ENCODE peak calls at places on chromosomes 1 and 21, in four cellular contexts. M, V, E and G are unnamed samples.

GRCh38 chr1:69706473-69706872 is 138.8 kb downstream of the LRRC7 start:
- DNase-seq in V (no peak), E (no peak), M (no peak), G (peak; percentile 69)

GRCh38 chr1:33424205-33424604 is 6.7 kb downstream of the PHC2 start:
- DNase-seq in E (no peak), M (no peak), V (peak; percentile 57), G (peak; percentile 56)

GRCh38 chr21:18350216-18350615 is 53.4 kb downstream of the TMPRSS15 start:
- DNase-seq in V (no peak), M (peak; percentile 2), E (no peak), G (no peak)

GRCh38 chr1:34164510-34165381 is at the start of gene CSMD2:
- DNase-seq in V (peak; percentile 23), E (peak; percentile 63), M (no peak), G (peak; percentile 85)

GRCh38 chr21:31283025-31283424 is 61.0 kb downstream of the TIAM1 start:
- DNase-seq in M (no peak), E (no peak), V (no peak), G (no peak)

GRCh38 chr1:94247146-94248094 is 10.0 kb upstream of the ARHGAP29 start:
- DNase-seq in V (peak; percentile 36), E (peak; percentile 82), M (peak; percentile 80), G (peak; percentile 90)

GRCh38 chr1:51569284-51570062 is 47.4 kb upstream of the OSBPL9 start:
- DNase-seq in E (no peak), M (peak; percentile 97), V (peak; percentile 82), G (peak; percentile 97)

GRCh38 chr1:208604295-208604694 is 360.1 kb upstream of the PLXNA2 start:
- DNase-seq in E (no peak), M (no peak), V (no peak), G (no peak)

GRCh38 chr1:241950390-241950789 is 7.2 kb upstream of the BECN2 start:
- DNase-seq in V (peak; percentile 45), E (no peak), M (no peak), G (no peak)

GRCh38 chr21:36550761-36551160 is 70.8 kb upstream of the CLDN14 start:
- DNase-seq in E (no peak), V (peak; percentile 23), M (no peak), G (peak; percentile 17)

GRCh38 chr1:244435562-244436205 is 16.0 kb downstream of the ADSS2 start:
- DNase-seq in V (peak; percentile 71), E (no peak), M (no peak), G (no peak)

GRCh38 chr1:181910905-181911304 is 150.6 kb downstream of the ZNF648 start:
- DNase-seq in M (no peak), V (no peak), E (no peak), G (peak; percentile 32)

GRCh38 chr21:42448683-42449082 is 45.0 kb downstream of the UBASH3A start:
- DNase-seq in E (no peak), M (no peak), V (no peak), G (no peak)

GRCh38 chr1:84770481-84770880 is 80.2 kb upstream of the SSX2IP start:
- DNase-seq in V (no peak), M (peak; percentile 62), E (no peak), G (no peak)

GRCh38 chr1:235791532-235792060 is 75.1 kb downstream of the LYST start:
- DNase-seq in V (no peak), E (no peak), M (no peak), G (no peak)

GRCh38 chr21:28537371-28538079 is 455.2 kb downstream of the LTN1 start:
- DNase-seq in M (no peak), E (no peak), V (peak; percentile 100), G (no peak)

GRCh38 chr1:200213392-200213791 is 185.9 kb downstream of the NR5A2 start:
- DNase-seq in V (no peak), E (no peak), M (no peak), G (no peak)

GRCh38 chr1:37038079-37038702 is 3.9 kb upstream of the GRIK3 start:
- DNase-seq in E (no peak), M (no peak), V (no peak), G (peak; percentile 72)

GRCh38 chr1:244204004-244204403 is 152.9 kb downstream of the ZBTB18 start:
- DNase-seq in M (no peak), V (no peak), E (no peak), G (no peak)

GRCh38 chr1:53553734-53554509 is 94.7 kb downstream of the DMRTB1 start:
- DNase-seq in E (no peak), V (no peak), M (no peak), G (no peak)

GRCh38 chr1:22039594-22040347 is 12.7 kb upstream of the CDC42 start:
- DNase-seq in V (peak; percentile 35), M (no peak), E (no peak), G (peak; percentile 77)

GRCh38 chr1:71464016-71464415 is 383.2 kb upstream of the ZRANB2 start:
- DNase-seq in V (peak; percentile 22), E (no peak), M (no peak), G (no peak)

GRCh38 chr1:160168609-160169369 is 17.4 kb downstream of the ATP1A4 start:
- DNase-seq in V (no peak), M (no peak), E (peak; percentile 32), G (peak; percentile 92)

GRCh38 chr1:109255097-109255651 is 5.8 kb downstream of the CELSR2 start:
- DNase-seq in M (no peak), E (peak; percentile 68), V (no peak), G (peak; percentile 41)

GRCh38 chr1:200526709-200527612 is 93.6 kb downstream of the KIF14 start:
- DNase-seq in M (no peak), V (peak; percentile 41), E (no peak), G (no peak)

GRCh38 chr1:62720946-62721554 is 32.9 kb upstream of the DOCK7 start:
- DNase-seq in E (no peak), M (no peak), V (peak; percentile 27), G (peak; percentile 42)

GRCh38 chr1:72567511-72567910 is 285.2 kb upstream of the NEGR1 start:
- DNase-seq in M (no peak), V (peak; percentile 3), E (no peak), G (no peak)

GRCh38 chr1:17649371-17650106 is 105.6 kb upstream of the ACTL8 start:
- DNase-seq in E (no peak), V (no peak), M (no peak), G (no peak)

GRCh38 chr1:26913754-26914619 is at the start of gene NR0B2:
- DNase-seq in E (no peak), V (no peak), M (no peak), G (no peak)

GRCh38 chr1:203672354-203672753 is 45.7 kb downstream of the ATP2B4 start:
- DNase-seq in M (no peak), E (no peak), V (peak; percentile 88), G (no peak)

GRCh38 chr1:79667848-79668696 is 661.5 kb upstream of the ADGRL4 start:
- DNase-seq in V (no peak), E (no peak), M (no peak), G (no peak)

GRCh38 chr1:39701092-39701460 is 9.8 kb upstream of the HPCAL4 start:
- DNase-seq in M (no peak), E (no peak), V (peak; percentile 56), G (peak; percentile 91)

DNA sequence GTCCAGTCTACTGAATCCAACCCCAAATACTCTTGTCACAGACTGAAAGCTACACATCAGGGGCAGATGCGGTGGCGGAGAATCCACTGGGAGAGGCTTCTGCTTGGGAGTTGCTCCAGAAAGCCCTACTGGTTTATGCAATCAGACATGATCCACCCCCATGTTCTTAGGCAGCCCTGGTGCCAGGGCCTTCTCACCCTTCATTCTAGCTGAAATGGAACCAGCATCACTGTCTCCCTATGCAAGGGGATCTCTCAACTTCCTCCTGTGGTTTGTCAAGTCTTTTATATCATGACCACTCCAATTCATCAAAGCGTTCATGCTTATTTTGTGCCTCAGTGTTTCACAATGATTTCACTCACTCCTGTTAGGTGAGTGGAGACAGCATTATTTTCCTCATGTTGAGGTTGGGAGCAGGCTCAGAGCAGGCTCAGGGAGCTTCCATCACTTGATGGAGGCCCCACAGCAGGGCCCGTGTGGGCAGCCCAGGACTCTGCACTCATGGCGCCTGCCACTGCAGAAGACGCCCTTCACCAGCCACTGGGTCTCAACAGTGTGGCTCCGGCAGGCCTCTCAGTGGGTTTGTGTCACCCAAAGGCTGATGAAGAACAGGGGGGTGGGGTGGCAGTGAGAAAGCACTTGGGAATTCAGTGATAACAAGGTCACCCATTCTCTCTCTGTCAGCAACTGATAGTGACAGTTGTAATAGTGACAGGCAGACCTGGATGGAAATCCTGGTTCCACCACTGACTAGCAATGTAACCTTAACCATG is 67.1 kb downstream of the CD58 start:
- DNase-seq in E (no peak), V (no peak), M (no peak), G (no peak)
- H3K9ac ChIP-seq in E (no peak overlapping the region), V (no peak overlapping the region), M (no peak overlapping the region), G (no peak overlapping the region)

DNA sequence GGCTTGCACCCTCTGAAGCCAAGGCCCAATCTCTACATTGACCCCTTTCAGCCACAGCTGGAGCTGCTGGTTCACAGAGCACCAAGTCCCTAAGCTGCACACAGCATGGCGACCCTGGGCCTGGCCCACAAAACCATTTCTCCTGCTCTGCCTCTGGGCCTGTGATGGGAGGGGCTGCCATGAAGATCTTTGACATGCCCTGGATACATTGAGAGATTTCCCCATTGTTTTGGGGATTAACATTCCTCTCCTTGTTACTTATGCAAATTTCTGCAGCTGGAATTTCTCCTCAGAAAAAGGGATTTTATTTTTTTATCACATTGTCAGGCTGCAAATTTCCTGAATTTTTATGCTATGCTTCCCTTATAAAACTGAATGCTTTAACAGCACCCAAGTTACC is 235.8 kb downstream of the COL11A1 start:
- DNase-seq in E (peak; percentile 2), V (no peak), M (no peak), G (peak; percentile 69)
- H3K4me1 ChIP-seq in E (peaks cover 1% of the 10 kb centered on the region), V (no peaks in the 10 kb centered on the region), M (no peaks in the 10 kb centered on the region), G (no peaks in the 10 kb centered on the region)

GRCh38 chr1:43974443-43975248 is at the start of gene ATP6V0B:
- DNase-seq in V (peak; percentile 89), E (peak; percentile 89), M (peak; percentile 93), G (peak; percentile 97)
- H3K4ac ChIP-seq in V (peak within 1 kb of the TSS; percentile 74), E (no peak within 1 kb of the TSS), M (peak within 1 kb of the TSS; percentile 41), G (peak within 1 kb of the TSS; percentile 40)

GRCh38 chr1:220804202-220804586 is 17.5 kb downstream of the MTARC1 start:
- DNase-seq in M (no peak), V (peak; percentile 60), E (no peak), G (no peak)

GRCh38 chr1:220800262-220800661 is 13.5 kb downstream of the MTARC1 start:
- DNase-seq in M (no peak), E (no peak), V (no peak), G (no peak)

GRCh38 chr1:220807726-220808125 is 21.0 kb downstream of the MTARC1 start:
- DNase-seq in V (no peak), E (no peak), M (no peak), G (no peak)

GRCh38 chr1:220806408-220806807 is 19.7 kb downstream of the MTARC1 start:
- DNase-seq in V (no peak), M (no peak), E (no peak), G (no peak)

DNA sequence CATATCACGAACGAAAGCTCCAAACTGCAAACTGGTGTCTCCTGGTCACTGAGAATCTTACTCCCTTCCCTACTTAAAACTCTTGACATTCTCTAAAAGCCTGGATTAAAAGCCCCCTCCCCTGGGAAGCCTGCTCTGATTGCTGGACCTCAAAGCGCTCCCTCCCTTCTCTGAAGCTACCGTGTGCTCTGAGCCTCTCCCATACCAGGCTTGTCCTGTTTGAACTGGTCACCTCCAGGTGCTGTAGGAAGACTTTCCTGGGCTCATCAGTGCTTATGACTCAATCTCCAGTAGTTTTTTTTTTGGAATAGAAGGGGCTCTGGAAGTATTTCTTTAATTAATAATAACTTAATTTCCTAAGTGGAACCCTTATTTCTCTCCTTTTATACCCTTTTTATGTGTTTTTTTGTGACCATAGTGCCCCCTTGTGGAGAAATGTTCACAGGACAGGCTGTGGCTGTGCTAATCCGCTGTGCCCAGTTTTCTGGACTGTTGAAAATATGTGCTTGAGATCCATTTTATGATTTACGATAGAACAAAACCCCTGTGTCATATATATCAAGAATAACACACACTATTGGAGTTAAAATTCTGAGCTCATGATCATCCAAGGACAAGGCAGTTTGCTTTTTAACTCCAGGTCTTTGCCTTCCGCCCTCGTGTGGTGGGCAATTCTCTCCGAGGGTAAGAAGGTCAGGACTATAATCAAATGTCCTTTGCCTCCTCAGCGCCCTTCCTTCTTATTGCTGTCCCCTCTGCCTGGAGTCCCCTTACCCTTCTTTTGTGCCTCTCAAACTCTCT is 16.9 kb downstream of the MTARC1 start:
- DNase-seq in E (no peak), V (peak; percentile 36), M (no peak), G (peak; percentile 49)
- H3K9ac ChIP-seq in E (no peak overlapping the region), V (peak overlapping the region; percentile 35), M (no peak overlapping the region), G (no peak overlapping the region)